ENCODE peak calls at places on chromosomes 3 and 15, in six cellular contexts. O is body of pancreas, K is prostate gland, X is NB4, Z is IMR-90, I is Peyer's patch. N is an unnamed sample.

GRCh38 chr3:3772920-3773319 is 26.3 kb upstream of the LRRN1 start:
- DNase-seq in X (no peak), I (no peak), Z (no peak), K (no peak), O (no peak), N (no peak)

GRCh38 chr15:31439328-31439727 is 112.7 kb downstream of the KLF13 start:
- DNase-seq in Z (no peak), X (peak; percentile 51), K (no peak), I (peak; percentile 78), O (no peak), N (peak; percentile 51)

GRCh38 chr15:49864251-49864650 is 243.4 kb downstream of the DTWD1 start:
- DNase-seq in O (no peak), X (no peak), I (no peak), K (no peak), Z (no peak), N (no peak)

GRCh38 chr3:110940074-110940473 is 131.5 kb upstream of the NECTIN3 start:
- DNase-seq in I (no peak), K (no peak), O (no peak), X (no peak), Z (no peak), N (no peak)

GRCh38 chr15:71742964-71743363 is 67.4 kb upstream of the NR2E3 start:
- DNase-seq in O (no peak), X (no peak), Z (no peak), I (no peak), K (no peak), N (no peak)

GRCh38 chr3:65836047-65836446 is 202.7 kb downstream of the MAGI1 start:
- DNase-seq in I (no peak), Z (peak; percentile 67), X (no peak), O (no peak), K (no peak), N (no peak)

GRCh38 chr3:176872771-176873209 is 324.5 kb downstream of the TBL1XR1 start:
- DNase-seq in Z (peak; percentile 56), K (peak; percentile 24), I (peak; percentile 66), O (peak; percentile 64), X (peak; percentile 51), N (peak; percentile 72)

GRCh38 chr15:25859838-25860645 is 3.1 kb downstream of the ATP10A start:
- DNase-seq in I (peak; percentile 66), K (peak; percentile 81), O (no peak), X (no peak), Z (no peak), N (no peak)

GRCh38 chr3:123618768-123619484 is 34.1 kb upstream of the HACD2 start:
- DNase-seq in I (peak; percentile 69), Z (peak; percentile 82), O (peak; percentile 72), K (peak; percentile 54), X (peak; percentile 89), N (peak; percentile 65)

GRCh38 chr3:22269827-22270226 is 518.8 kb upstream of the ZNF385D start:
- DNase-seq in Z (no peak), X (no peak), O (no peak), K (no peak), I (no peak), N (no peak)

GRCh38 chr15:64854526-64854925 is 12.8 kb downstream of the PLEKHO2 start:
- DNase-seq in Z (no peak), X (no peak), O (no peak), K (no peak), I (no peak), N (no peak)

GRCh38 chr3:124119056-124119721 is 127.3 kb upstream of the ROPN1 start:
- DNase-seq in O (peak; percentile 6), Z (peak; percentile 88), X (no peak), I (no peak), K (no peak), N (no peak)

GRCh38 chr3:73746610-73747009 is 121.9 kb upstream of the PDZRN3 start:
- DNase-seq in X (no peak), I (no peak), K (peak; percentile 16), O (no peak), Z (no peak), N (no peak)

GRCh38 chr3:33355611-33356010 is 78.4 kb downstream of the FBXL2 start:
- DNase-seq in O (peak; percentile 53), K (no peak), X (no peak), I (no peak), Z (peak; percentile 61), N (no peak)

GRCh38 chr3:87674397-87675161 is 384.2 kb downstream of the CGGBP1 start:
- DNase-seq in X (no peak), O (no peak), I (no peak), K (no peak), Z (no peak), N (no peak)

GRCh38 chr3:193971268-193971751 is 164.6 kb upstream of the HES1 start:
- DNase-seq in X (no peak), I (peak; percentile 65), K (peak; percentile 38), O (no peak), Z (no peak), N (no peak)

GRCh38 chr3:46844851-46845250 is 18.4 kb downstream of the MYL3 start:
- DNase-seq in K (no peak), Z (no peak), O (no peak), X (no peak), I (no peak), N (no peak)

GRCh38 chr3:132838477-132838876 is 116.3 kb upstream of the NPHP3 start:
- DNase-seq in X (no peak), Z (no peak), I (no peak), O (no peak), K (no peak), N (no peak)
- TF ChIP-seq POLR2A in X (no peak), Z (no peak), I (no peak), O (no peak), K (no peak), N (no peak)

GRCh38 chr3:51593697-51594096 is 55.2 kb downstream of the RAD54L2 start:
- DNase-seq in I (no peak), Z (no peak), O (no peak), K (no peak), X (no peak), N (no peak)
- TF ChIP-seq POLR2A in I (no peak), Z (no peak), O (no peak), K (no peak), X (no peak), N (no peak)

DNA sequence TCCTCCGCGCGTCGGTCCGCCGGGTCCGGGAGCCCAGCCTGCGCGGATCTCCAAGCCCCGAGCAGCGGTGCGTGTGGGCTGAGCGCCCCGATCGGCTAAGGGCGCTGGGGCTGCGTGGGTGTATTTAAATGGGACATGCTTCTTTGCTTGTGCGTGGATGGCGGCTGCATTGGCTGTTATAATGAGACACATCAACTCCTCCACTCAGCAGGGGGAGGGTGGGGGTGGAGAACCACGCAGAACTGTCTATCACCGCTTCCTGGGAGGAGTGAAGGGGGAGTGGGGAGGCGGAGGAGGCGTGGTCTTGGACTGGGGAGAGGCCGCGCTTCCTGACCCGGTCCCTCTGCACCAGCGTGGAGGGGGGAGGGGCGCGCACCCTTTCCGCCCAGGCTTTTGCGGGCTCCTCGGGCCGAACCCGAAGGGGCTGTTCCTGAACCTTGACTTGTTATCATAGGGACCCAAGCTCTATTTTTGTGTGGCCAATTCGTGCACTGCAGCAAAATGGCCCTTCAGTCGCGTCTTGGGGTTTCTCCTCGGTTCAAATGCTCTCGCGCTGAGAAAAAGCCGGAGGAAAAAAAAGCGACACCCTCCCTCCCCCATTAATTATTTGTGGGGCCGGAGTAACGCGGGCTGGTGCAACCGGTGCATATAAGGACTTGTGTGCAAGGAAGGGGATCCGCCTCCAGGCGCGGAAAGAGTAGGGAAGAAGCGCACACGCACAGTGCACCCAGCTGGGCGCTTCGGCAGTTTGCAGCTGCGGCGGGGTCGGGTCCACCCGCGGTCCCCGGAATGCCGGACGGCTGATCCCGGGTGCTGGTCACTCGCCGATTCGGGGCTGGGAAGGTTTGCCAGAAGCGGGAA is at the start of gene TNIK:
- DNase-seq in I (peak; percentile 98), X (peak; percentile 97), K (peak; percentile 80), Z (peak; percentile 89), O (peak; percentile 93), N (peak; percentile 91)
- TF ChIP-seq POLR2A in I (peak; percentile 71), X (peak; percentile 34), K (peak; percentile 39), Z (no peak), O (peak; percentile 57), N (peak; percentile 39)

GRCh38 chr3:113746069-113746954 is at the start of gene NAA50:
- DNase-seq in I (peak; percentile 96), K (peak; percentile 93), X (peak; percentile 94), Z (peak; percentile 95), O (peak; percentile 96), N (peak; percentile 96)

GRCh38 chr3:113744941-113745272 is 1.1 kb downstream of the NAA50 start:
- DNase-seq in X (no peak), K (no peak), Z (no peak), I (no peak), O (no peak), N (no peak)

GRCh38 chr3:113747719-113748046 is 848 bp downstream of the ATP6V1A start:
- DNase-seq in Z (no peak), I (no peak), O (no peak), X (peak; percentile 56), K (no peak), N (no peak)

GRCh38 chr3:113745273-113746068 is 578 bp downstream of the NAA50 start:
- DNase-seq in X (peak; percentile 90), Z (peak; percentile 90), I (peak; percentile 90), K (peak; percentile 89), O (peak; percentile 89), N (peak; percentile 93)

DNA sequence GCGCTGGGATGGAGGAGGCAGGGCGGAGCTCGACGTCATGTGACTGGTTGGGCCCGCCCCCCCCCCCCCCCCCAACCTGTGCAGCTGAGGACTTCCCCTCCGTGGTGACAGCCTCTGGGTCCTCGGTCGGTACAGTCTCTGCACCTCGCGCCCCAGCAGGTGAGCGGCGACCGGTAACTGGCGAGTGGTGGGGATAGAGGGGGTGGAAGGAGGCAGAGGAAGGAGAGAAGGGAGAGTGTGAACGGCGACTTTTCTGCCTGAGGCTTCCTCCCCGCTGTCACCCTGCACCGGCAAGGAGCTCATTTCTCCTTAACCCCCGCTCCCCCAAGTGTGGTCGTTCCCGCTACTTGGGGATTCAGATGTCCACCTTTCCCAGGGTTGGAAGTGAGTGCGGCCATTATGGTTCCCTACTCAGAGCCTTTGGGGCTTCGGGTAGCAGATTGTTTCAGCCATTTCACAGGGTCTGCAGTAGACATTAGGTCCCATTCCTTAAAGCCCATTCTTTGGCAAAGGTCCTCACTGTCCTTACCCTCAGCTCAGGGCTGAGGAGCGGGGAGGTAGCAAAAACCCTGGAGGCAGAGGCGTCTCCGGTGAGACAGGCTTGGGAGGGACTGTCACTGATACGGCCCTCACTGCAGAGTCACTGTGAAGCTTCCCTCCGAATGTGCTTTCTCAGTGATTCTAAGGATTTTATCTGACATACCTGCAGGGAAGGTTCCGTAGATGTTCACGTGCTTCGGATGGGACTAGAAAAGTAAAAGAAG is at the start of gene ATP6V1A:
- DNase-seq in K (peak; percentile 69), X (peak; percentile 44), O (peak; percentile 81), I (peak; percentile 89), Z (no peak), N (peak; percentile 74)
- TF ChIP-seq POLR2A in K (peak; percentile 68), X (peak; percentile 23), O (peak; percentile 83), I (peak; percentile 32), Z (no peak), N (no peak)

GRCh38 chr15:63155486-63155885 is 1.8 kb downstream of the RPS27L start:
- DNase-seq in Z (no peak), O (no peak), K (no peak), X (no peak), I (no peak), N (no peak)
- TF ChIP-seq POLR2A in Z (no peak), O (no peak), K (no peak), X (no peak), I (no peak), N (no peak)

DNA sequence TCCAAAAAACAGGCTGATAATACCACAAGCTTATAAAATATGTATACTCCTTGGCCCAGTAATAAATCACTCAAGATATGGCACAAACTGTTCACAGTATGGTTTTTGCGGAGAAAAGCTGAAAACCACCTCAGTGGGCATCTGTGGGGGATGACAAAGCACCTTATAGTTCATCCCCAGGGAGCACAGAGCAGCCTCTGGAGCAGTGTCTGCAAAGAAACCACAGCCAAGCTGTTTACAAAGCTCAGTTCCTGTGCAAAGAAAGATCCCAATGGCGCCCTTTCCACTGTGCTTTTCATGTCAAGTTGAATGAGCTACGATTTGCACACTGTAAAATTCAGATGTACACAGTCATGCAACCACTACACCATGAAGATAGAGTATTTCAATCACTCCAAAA is 2.6 kb upstream of the EFCC1 start:
- DNase-seq in X (peak; percentile 92), O (no peak), K (no peak), I (peak; percentile 19), Z (no peak), N (no peak)
- TF ChIP-seq POLR2A in X (no peak), O (no peak), K (no peak), I (no peak), Z (no peak), N (no peak)